ENCODE peak calls at places on chromosomes 7 and 10, in eight cellular contexts. X is CD8-positive, alpha-beta T cell; H is bronchial epithelial cell; L is right lobe of liver; W is right cardiac atrium; U is heart left ventricle; C is AG10803; E is mucosa of descending colon. K is an unnamed sample.

GRCh38 chr10:29169021-29169420 is 119.8 kb upstream of the LYZL1 start:
- DNase-seq in E (no peak), X (no peak), W (no peak), H (no peak), C (no peak), U (no peak), L (no peak), K (no peak)

GRCh38 chr7:42103456-42103855 is 133.6 kb downstream of the GLI3 start:
- DNase-seq in U (no peak), H (no peak), E (no peak), L (no peak), W (no peak), C (no peak), X (no peak), K (no peak)

GRCh38 chr7:150402671-150403321 is 23.7 kb downstream of the ZNF775 start:
- DNase-seq in E (peak), W (no peak), C (no peak), L (no peak), X (no peak), U (no peak), H (no peak), K (no peak)

GRCh38 chr7:135980665-135981180 is 3.6 kb upstream of the MTPN start:
- DNase-seq in H (peak), L (no peak), E (no peak), X (peak), W (no peak), U (no peak), C (peak), K (peak)

GRCh38 chr7:98266840-98267239 is 14.6 kb upstream of the BRI3 start:
- DNase-seq in L (no peak), C (peak), X (no peak), H (no peak), U (no peak), E (no peak), W (no peak), K (no peak)

GRCh38 chr10:60827791-60828488 is 49.7 kb downstream of the CDK1 start:
- DNase-seq in H (peak), E (no peak), W (no peak), X (no peak), U (no peak), C (peak), L (no peak), K (no peak)

GRCh38 chr10:130358981-130359650 is 222.9 kb downstream of the GLRX3 start:
- DNase-seq in W (no peak), L (no peak), E (no peak), H (no peak), C (no peak), X (no peak), U (no peak), K (no peak)

GRCh38 chr10:48477181-48477580 is 127.7 kb downstream of the ARHGAP22 start:
- DNase-seq in W (no peak), H (peak), C (no peak), X (no peak), E (no peak), U (no peak), L (no peak), K (no peak)

GRCh38 chr7:51220226-51220625 is 96.4 kb downstream of the COBL start:
- DNase-seq in C (no peak), L (no peak), U (no peak), E (no peak), W (no peak), H (no peak), X (no peak), K (no peak)

GRCh38 chr10:98267894-98268693 is at the start of gene LOXL4:
- DNase-seq in U (no peak), W (peak), E (no peak), X (no peak), L (no peak), C (peak), H (no peak), K (no peak)

GRCh38 chr7:96084880-96085551 is 236.9 kb downstream of the SLC25A13 start:
- DNase-seq in U (no peak), X (no peak), E (no peak), H (peak), W (no peak), L (no peak), C (peak), K (no peak)

GRCh38 chr10:48940958-48941357 is 1.3 kb upstream of the LRRC18 start:
- DNase-seq in L (no peak), H (no peak), E (no peak), C (no peak), W (no peak), X (no peak), U (no peak), K (no peak)

GRCh38 chr7:484365-485101 is 35.1 kb downstream of the PDGFA start:
- DNase-seq in U (peak), X (no peak), E (peak), H (no peak), W (peak), C (no peak), L (peak), K (peak)

GRCh38 chr7:1693991-1694524 is 24.0 kb downstream of the ELFN1 start:
- DNase-seq in C (peak), E (no peak), L (no peak), H (no peak), X (no peak), U (no peak), W (peak), K (peak)

GRCh38 chr10:72355214-72355555 is 466 bp upstream of the DNAJB12 start:
- DNase-seq in L (no peak), C (no peak), X (no peak), H (no peak), U (no peak), W (no peak), E (no peak), K (no peak)
- H3K4me3 ChIP-seq in L (peak), C (peak), X (peak), H (peak), U (peak), W (peak), E (peak), K (peak)

GRCh38 chr10:110269641-110270318 is 34.9 kb downstream of the SMNDC1 start:
- DNase-seq in C (peak), E (no peak), H (no peak), L (no peak), X (no peak), U (no peak), W (no peak), K (no peak)

GRCh38 chr10:110265573-110266193 is 39.0 kb downstream of the SMNDC1 start:
- DNase-seq in E (no peak), C (no peak), H (no peak), X (no peak), L (no peak), U (no peak), W (no peak), K (no peak)

GRCh38 chr10:110267246-110267645 is 37.5 kb downstream of the SMNDC1 start:
- DNase-seq in W (no peak), C (no peak), L (no peak), U (no peak), H (no peak), E (no peak), X (no peak), K (no peak)

GRCh38 chr10:110268931-110269640 is 35.6 kb downstream of the SMNDC1 start:
- DNase-seq in U (no peak), E (no peak), C (no peak), L (no peak), H (no peak), X (no peak), W (no peak), K (no peak)

GRCh38 chr10:110268442-110268841 is 36.3 kb downstream of the SMNDC1 start:
- DNase-seq in E (no peak), C (no peak), X (no peak), U (peak), W (no peak), L (no peak), H (no peak), K (no peak)
- H3K4me3 ChIP-seq in E (no peak), C (no peak), X (no peak), U (no peak), W (no peak), L (no peak), H (no peak), K (no peak)

GRCh38 chr10:77756319-77757232 is 119.0 kb upstream of the KCNMA1 start:
- DNase-seq in C (peak), H (peak), L (no peak), X (no peak), W (peak), E (peak), U (no peak), K (no peak)
- H3K4me3 ChIP-seq in C (no peak), H (no peak), L (no peak), X (no peak), W (no peak), E (no peak), U (no peak), K (no peak)

GRCh38 chr7:94397721-94398120 is 3.0 kb downstream of the COL1A2 start:
- DNase-seq in E (no peak), X (no peak), C (peak), U (no peak), H (no peak), L (no peak), W (no peak), K (no peak)
- H3K4me3 ChIP-seq in E (no peak), X (no peak), C (peak), U (peak), H (no peak), L (no peak), W (peak), K (peak)

GRCh38 chr10:72085166-72085565 is 3.2 kb downstream of the SPOCK2 start:
- DNase-seq in E (no peak), H (no peak), U (no peak), W (no peak), C (no peak), L (no peak), X (no peak), K (no peak)

GRCh38 chr10:72087969-72088878 is at the start of gene SPOCK2:
- DNase-seq in H (peak), W (no peak), L (no peak), X (peak), C (no peak), U (no peak), E (peak), K (peak)

GRCh38 chr10:72085864-72086465 is 2.4 kb downstream of the SPOCK2 start:
- DNase-seq in C (no peak), W (no peak), U (no peak), L (no peak), H (no peak), E (no peak), X (no peak), K (no peak)

GRCh38 chr10:72087392-72087968 is 871 bp downstream of the SPOCK2 start:
- DNase-seq in L (no peak), U (no peak), X (no peak), W (no peak), E (no peak), H (no peak), C (no peak), K (no peak)

DNA sequence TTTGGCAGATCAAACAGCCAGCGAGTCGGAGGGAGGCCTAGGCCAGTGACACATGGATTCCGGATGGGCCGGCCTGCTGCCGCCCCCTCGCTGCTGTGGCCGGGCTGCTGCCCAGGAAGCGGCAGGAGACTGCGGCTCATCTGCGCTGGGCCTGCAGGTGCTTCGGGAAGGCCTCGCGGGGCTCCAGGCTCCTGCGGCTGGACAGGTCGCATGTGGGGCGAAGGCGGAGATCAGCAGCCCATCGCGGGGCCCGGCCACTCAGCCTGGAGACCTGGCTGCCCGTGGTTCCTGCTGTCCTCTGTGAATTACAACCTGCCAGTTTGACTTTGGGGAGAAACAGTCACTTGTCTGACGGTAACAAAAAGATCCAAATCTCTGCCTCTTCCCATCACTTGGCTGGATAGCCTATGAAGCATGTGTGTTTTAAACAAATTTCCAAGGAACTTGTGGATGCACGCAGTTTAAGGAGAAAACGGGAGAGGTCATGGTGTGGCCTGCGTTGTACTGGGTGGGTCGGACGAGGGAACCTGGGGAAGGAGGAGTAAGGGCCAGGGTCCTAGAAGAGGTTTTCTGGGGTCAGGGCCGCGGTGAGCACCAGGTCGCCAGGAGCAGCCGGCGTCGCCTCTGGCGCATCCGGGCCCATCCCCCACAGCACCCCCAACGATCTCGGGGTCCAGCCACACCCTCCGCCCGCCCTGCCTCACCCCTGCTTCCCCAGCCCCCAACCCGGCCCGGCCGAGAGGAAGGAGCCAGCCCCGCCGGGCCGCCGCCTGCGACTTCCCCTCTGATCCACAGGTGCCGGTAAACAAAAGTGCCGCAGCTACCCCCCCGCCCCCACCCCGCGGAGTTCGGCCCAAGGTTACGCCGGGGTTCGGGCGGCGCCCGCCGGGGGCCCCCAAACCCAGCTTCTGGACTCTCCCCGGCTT is 1.6 kb downstream of the SPOCK2 start:
- DNase-seq in H (no peak), C (no peak), W (no peak), U (no peak), X (peak), L (no peak), E (peak), K (peak)
- H3K4me3 ChIP-seq in H (no peak), C (no peak), W (peak), U (peak), X (peak), L (peak), E (no peak), K (peak)

DNA sequence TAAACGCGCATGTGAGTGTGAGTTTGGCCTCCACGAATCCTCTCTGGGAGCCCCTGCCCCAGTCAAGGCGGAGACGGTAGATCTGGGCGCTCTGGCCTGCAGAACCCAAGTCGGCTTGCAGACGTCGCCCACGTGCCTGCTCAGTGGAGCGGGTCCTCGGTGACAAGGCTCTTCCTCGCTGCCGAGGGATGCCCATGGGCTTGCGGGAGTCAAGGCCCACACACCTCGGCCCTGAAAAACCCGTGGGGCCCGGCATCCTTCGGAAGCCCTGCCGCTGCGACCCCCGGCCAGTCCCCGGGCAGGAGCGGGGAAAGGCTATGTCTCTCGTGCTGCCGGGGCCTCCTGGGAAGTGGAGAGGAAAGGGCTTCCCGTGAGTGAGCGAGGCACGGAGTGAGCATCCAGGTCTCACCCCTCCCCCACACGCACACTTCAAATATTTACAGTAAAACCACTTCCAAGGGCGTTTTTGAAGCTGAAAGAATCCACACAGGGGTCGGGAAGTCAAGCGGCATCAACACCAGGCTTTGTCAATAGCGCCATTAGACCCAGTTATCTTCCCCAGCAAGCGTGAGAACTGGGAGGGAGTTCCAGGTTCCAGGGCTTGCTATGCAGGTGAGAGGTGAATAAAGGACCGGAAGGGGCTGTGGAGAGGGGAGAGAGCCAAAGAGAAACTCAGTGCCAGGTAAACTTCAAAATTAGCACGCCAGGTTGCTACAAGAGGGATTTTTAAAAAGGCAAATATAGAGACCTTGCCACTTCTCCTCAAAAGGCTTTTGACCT is 1.1 kb upstream of the MNX1 start:
- DNase-seq in C (no peak), U (no peak), H (no peak), W (no peak), X (no peak), E (peak), L (no peak), K (no peak)
- H3K4me3 ChIP-seq in C (no peak), U (no peak), H (peak), W (no peak), X (no peak), E (no peak), L (no peak), K (peak)

GRCh38 chr10:65325913-65326312 is 1599.9 kb upstream of the LRRTM3 start:
- DNase-seq in X (no peak), C (no peak), H (no peak), L (no peak), U (no peak), W (no peak), E (no peak), K (no peak)
- H3K4me3 ChIP-seq in X (no peak), C (no peak), H (no peak), L (no peak), U (no peak), W (no peak), E (no peak), K (no peak)

GRCh38 chr10:124450010-124450782 is at the start of gene NKX1-2:
- DNase-seq in U (no peak), X (no peak), C (no peak), L (no peak), E (no peak), H (no peak), W (no peak), K (no peak)

GRCh38 chr10:124447741-124448466 is 1.9 kb downstream of the NKX1-2 start:
- DNase-seq in X (no peak), E (no peak), U (no peak), L (no peak), W (no peak), C (no peak), H (no peak), K (no peak)

GRCh38 chr10:124448696-124449169 is 1.1 kb downstream of the NKX1-2 start:
- DNase-seq in U (no peak), E (no peak), L (no peak), X (no peak), W (no peak), C (no peak), H (no peak), K (no peak)

GRCh38 chr10:124449170-124450009 is 445 bp downstream of the NKX1-2 start:
- DNase-seq in U (no peak), X (no peak), E (no peak), C (no peak), W (no peak), L (no peak), H (peak), K (no peak)

DNA sequence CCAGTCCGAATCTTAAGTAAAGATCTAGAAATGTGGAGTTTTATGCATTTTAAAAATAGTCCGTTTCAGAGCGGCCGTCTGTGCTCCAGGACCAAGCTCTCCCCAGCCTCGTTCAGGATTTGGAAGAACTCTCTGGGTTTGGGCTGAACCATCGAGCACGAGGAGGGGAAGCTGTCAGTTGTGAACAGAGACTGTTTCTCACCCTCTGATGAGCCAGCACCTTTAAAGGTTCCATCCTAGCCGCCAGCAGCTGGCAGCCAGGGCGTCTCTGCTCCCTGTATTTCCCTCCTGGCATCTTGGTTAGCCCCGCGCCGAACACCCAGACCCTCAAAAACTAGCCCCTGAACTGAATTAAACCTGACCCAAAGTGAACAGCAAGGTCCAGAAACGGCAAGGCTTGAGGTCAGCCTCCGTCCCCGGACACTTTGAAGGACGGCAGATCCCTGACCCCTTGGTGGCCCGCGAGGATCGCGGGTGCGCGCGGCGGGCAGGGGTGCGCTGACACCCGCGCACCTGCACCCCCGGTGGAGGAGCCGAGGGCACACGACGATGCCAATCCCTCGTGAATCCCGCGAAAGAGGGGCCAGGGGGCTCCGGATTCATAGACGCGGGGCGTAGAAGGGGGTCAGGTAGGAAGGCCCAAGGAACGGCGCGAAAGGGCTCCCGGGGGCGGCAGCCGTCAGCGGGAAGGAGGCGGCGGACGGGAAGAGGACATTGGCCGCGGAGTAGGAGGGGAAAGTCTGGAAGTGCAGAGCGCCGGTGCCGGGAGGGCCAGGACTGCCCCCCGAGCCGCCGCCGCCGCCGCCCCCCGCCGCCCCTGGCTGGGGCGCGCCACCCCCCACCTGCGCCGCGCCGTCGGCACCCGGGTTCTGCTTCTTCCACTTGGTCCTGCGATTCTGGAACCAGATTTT is 2.8 kb downstream of the NKX1-2 start:
- DNase-seq in W (no peak), U (no peak), H (no peak), X (no peak), L (no peak), E (no peak), C (no peak), K (no peak)
- H3K4me3 ChIP-seq in W (peak), U (peak), H (peak), X (no peak), L (no peak), E (no peak), C (no peak), K (no peak)